ENCODE peak calls at places on chromosomes 12 and 14, in seven cellular contexts. One of them, this sample, is unnamed.

GRCh38 chr14:54690887-54691286 is 124.0 kb downstream of the SAMD4A start:
- DNase-seq in KG1: no peak
- DNase-seq in HEK293T: no peak
- DNase-seq in HepG2: no peak
- DNase-seq in HTR-8/SVneo: no peak
- DNase-seq in A549: no peak
- DNase-seq in epithelial cell of esophagus: no peak
- DNase-seq in this sample: no peak

GRCh38 chr14:103696027-103696402 is 19.2 kb downstream of the XRCC3 start:
- DNase-seq in HTR-8/SVneo: no peak
- DNase-seq in KG1: no peak
- DNase-seq in A549: no peak
- DNase-seq in epithelial cell of esophagus: no peak
- DNase-seq in HEK293T: no peak
- DNase-seq in HepG2: no peak
- DNase-seq in this sample: peak; percentile 26

GRCh38 chr12:66500841-66501240 is 178.0 kb downstream of the GRIP1 start:
- DNase-seq in HEK293T: no peak
- DNase-seq in epithelial cell of esophagus: no peak
- DNase-seq in A549: no peak
- DNase-seq in KG1: no peak
- DNase-seq in HepG2: no peak
- DNase-seq in HTR-8/SVneo: no peak
- DNase-seq in this sample: no peak

GRCh38 chr14:100891051-100891450 is 12.5 kb downstream of the RTL1 start:
- DNase-seq in HepG2: no peak
- DNase-seq in HEK293T: no peak
- DNase-seq in HTR-8/SVneo: no peak
- DNase-seq in A549: no peak
- DNase-seq in KG1: no peak
- DNase-seq in epithelial cell of esophagus: no peak
- DNase-seq in this sample: no peak

GRCh38 chr14:100747021-100747586 is 20.4 kb downstream of the DLK1 start:
- DNase-seq in KG1: no peak
- DNase-seq in epithelial cell of esophagus: peak; percentile 98
- DNase-seq in HTR-8/SVneo: no peak
- DNase-seq in A549: peak; percentile 73
- DNase-seq in HepG2: peak; percentile 55
- DNase-seq in HEK293T: no peak
- DNase-seq in this sample: no peak

GRCh38 chr12:6914246-6914947 is at the start of gene ENO2:
- DNase-seq in HEK293T: no peak
- DNase-seq in epithelial cell of esophagus: peak; percentile 63
- DNase-seq in HepG2: peak; percentile 44
- DNase-seq in HTR-8/SVneo: peak; percentile 83
- DNase-seq in A549: peak; percentile 62
- DNase-seq in KG1: no peak
- DNase-seq in this sample: peak; percentile 80

GRCh38 chr14:93033983-93034670 is 81.6 kb downstream of the ITPK1 start:
- DNase-seq in A549: no peak
- DNase-seq in KG1: no peak
- DNase-seq in epithelial cell of esophagus: no peak
- DNase-seq in HTR-8/SVneo: peak; percentile 57
- DNase-seq in HEK293T: peak; percentile 35
- DNase-seq in HepG2: no peak
- DNase-seq in this sample: peak; percentile 42

GRCh38 chr12:2137707-2138106 is 84.9 kb downstream of the CACNA1C start:
- DNase-seq in epithelial cell of esophagus: no peak
- DNase-seq in KG1: no peak
- DNase-seq in HTR-8/SVneo: no peak
- DNase-seq in HEK293T: no peak
- DNase-seq in A549: no peak
- DNase-seq in HepG2: no peak
- DNase-seq in this sample: no peak

GRCh38 chr12:20127401-20127800 is 240.9 kb upstream of the PDE3A start:
- DNase-seq in epithelial cell of esophagus: no peak
- DNase-seq in HepG2: no peak
- DNase-seq in HEK293T: no peak
- DNase-seq in KG1: no peak
- DNase-seq in HTR-8/SVneo: no peak
- DNase-seq in A549: no peak
- DNase-seq in this sample: no peak

GRCh38 chr12:123232807-123233504 is at the start of the genes MPHOSPH9 and MTRFR:
- DNase-seq in HTR-8/SVneo: peak; percentile 99
- DNase-seq in HEK293T: peak; percentile 97
- DNase-seq in KG1: peak; percentile 96
- DNase-seq in epithelial cell of esophagus: peak; percentile 100
- DNase-seq in HepG2: peak; percentile 100
- DNase-seq in A549: peak; percentile 100
- DNase-seq in this sample: peak; percentile 100

GRCh38 chr14:31457665-31458659 is 656 bp upstream of the DTD2 start:
- DNase-seq in HepG2: peak; percentile 93
- DNase-seq in epithelial cell of esophagus: peak; percentile 13
- DNase-seq in A549: peak; percentile 10
- DNase-seq in KG1: no peak
- DNase-seq in HTR-8/SVneo: no peak
- DNase-seq in HEK293T: no peak
- DNase-seq in this sample: peak; percentile 14

GRCh38 chr12:123063535-123063934 is 83.1 kb downstream of the ARL6IP4 start:
- DNase-seq in A549: peak; percentile 48
- DNase-seq in HEK293T: peak; percentile 65
- DNase-seq in HTR-8/SVneo: no peak
- DNase-seq in HepG2: peak; percentile 39
- DNase-seq in epithelial cell of esophagus: no peak
- DNase-seq in KG1: peak; percentile 22
- DNase-seq in this sample: no peak

GRCh38 chr12:46825526-46826414 is at the start of gene SLC38A4:
- DNase-seq in HTR-8/SVneo: peak; percentile 33
- DNase-seq in HepG2: peak; percentile 40
- DNase-seq in KG1: no peak
- DNase-seq in A549: no peak
- DNase-seq in epithelial cell of esophagus: no peak
- DNase-seq in HEK293T: peak; percentile 57
- DNase-seq in this sample: peak; percentile 79

GRCh38 chr12:59657266-59657665 is 61.4 kb downstream of the SLC16A7 start:
- DNase-seq in HTR-8/SVneo: peak; percentile 7
- DNase-seq in HEK293T: no peak
- DNase-seq in KG1: no peak
- DNase-seq in A549: no peak
- DNase-seq in HepG2: no peak
- DNase-seq in epithelial cell of esophagus: peak; percentile 52
- DNase-seq in this sample: no peak

GRCh38 chr14:54981698-54982097 is 45.2 kb downstream of the WDHD1 start:
- DNase-seq in HTR-8/SVneo: no peak
- DNase-seq in KG1: no peak
- DNase-seq in A549: peak; percentile 13
- DNase-seq in epithelial cell of esophagus: no peak
- DNase-seq in HepG2: no peak
- DNase-seq in HEK293T: no peak
- DNase-seq in this sample: no peak

GRCh38 chr12:32727237-32727636 is 28.5 kb downstream of the YARS2 start:
- DNase-seq in A549: peak; percentile 6
- DNase-seq in HepG2: no peak
- DNase-seq in HEK293T: no peak
- DNase-seq in KG1: no peak
- DNase-seq in epithelial cell of esophagus: no peak
- DNase-seq in HTR-8/SVneo: no peak
- DNase-seq in this sample: no peak

GRCh38 chr14:91343051-91343450 is 74.6 kb downstream of the CCDC88C start:
- DNase-seq in HTR-8/SVneo: no peak
- DNase-seq in A549: no peak
- DNase-seq in KG1: no peak
- DNase-seq in HepG2: no peak
- DNase-seq in HEK293T: no peak
- DNase-seq in epithelial cell of esophagus: no peak
- DNase-seq in this sample: no peak

GRCh38 chr12:4909397-4909733 is 340 bp upstream of the KCNA1 start:
- DNase-seq in HEK293T: peak; percentile 34
- DNase-seq in KG1: no peak
- DNase-seq in epithelial cell of esophagus: no peak
- DNase-seq in HepG2: no peak
- DNase-seq in A549: no peak
- DNase-seq in HTR-8/SVneo: no peak
- DNase-seq in this sample: no peak

This sample was measured in retina.